ENCODE peak calls at places on chromosomes 13 and 19, in six cellular contexts. V is aorta; H is right atrium auricular region; N is naive thymus-derived CD4-positive, alpha-beta T cell; Z is HAP-1; I is Peyer's patch. O is an unnamed sample. For H3K4me1, the result is how much of the 10 kb centered on the place peaks cover.

GRCh38 chr13:95349267-95349666 is 48.0 kb upstream of the ABCC4 start:
- DNase-seq in V (no peak), H (no peak), N (no peak), Z (no peak), I (no peak), O (no peak)

GRCh38 chr19:56120371-56121179 is 520 bp downstream of the ZNF787 start:
- DNase-seq in V (peak), H (peak), N (peak), Z (peak), I (peak), O (peak)

GRCh38 chr13:23718916-23719470 is 148.8 kb downstream of the TNFRSF19 start:
- DNase-seq in V (no peak), H (no peak), N (no peak), Z (no peak), I (no peak), O (no peak)

GRCh38 chr13:50529154-50529882 is 314.2 kb downstream of the DLEU7 start:
- DNase-seq in V (peak), H (peak), N (no peak), Z (peak), I (peak), O (peak)

GRCh38 chr19:33093420-33094210 is 12.6 kb downstream of the GPATCH1 start:
- DNase-seq in V (no peak), H (no peak), N (no peak), Z (no peak), I (no peak), O (no peak)

GRCh38 chr13:43915451-43915850 is 35.7 kb downstream of the LACC1 start:
- DNase-seq in V (no peak), H (no peak), N (no peak), Z (no peak), I (no peak), O (no peak)

GRCh38 chr13:108779308-108779707 is 149.9 kb downstream of the MYO16 start:
- DNase-seq in V (no peak), H (no peak), N (no peak), Z (no peak), I (no peak), O (no peak)

GRCh38 chr19:45508931-45509691 is 1.8 kb downstream of the VASP start:
- DNase-seq in V (peak), H (peak), N (no peak), Z (peak), I (peak), O (peak)

GRCh38 chr19:27971071-27971470 is 1241.9 kb downstream of the UQCRFS1 start:
- DNase-seq in V (no peak), H (no peak), N (no peak), Z (no peak), I (no peak), O (no peak)

GRCh38 chr13:79680485-79680884 is 199.5 kb downstream of the NDFIP2 start:
- DNase-seq in V (no peak), H (no peak), N (no peak), Z (no peak), I (no peak), O (no peak)

GRCh38 chr19:4647676-4648644 is 8.6 kb downstream of the TNFAIP8L1 start:
- DNase-seq in V (no peak), H (peak), N (no peak), Z (no peak), I (no peak), O (no peak)

GRCh38 chr13:52109096-52109495 is 19.8 kb downstream of the NEK5 start:
- DNase-seq in V (no peak), H (no peak), N (no peak), Z (no peak), I (no peak), O (no peak)

DNA sequence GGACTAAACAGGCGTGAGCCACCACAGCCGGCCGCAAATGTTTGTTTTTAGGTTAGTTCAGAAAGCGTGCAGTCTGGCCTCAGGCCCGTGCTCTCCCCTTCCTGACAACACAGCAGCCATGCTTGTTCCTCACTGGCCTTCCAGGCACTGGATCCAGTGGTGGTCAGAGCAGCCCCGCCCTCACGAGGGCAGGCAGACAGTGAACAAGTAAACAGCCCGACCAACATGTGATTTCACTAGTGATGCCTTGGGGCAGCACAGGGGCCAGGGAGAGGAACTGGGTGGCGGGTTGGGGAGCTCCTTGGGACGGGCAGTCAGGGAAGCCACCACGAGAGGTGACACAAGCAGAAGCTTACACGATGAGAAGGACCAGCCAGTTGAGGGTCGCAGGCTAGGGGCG is 40.8 kb downstream of the CAPN12 start:
- DNase-seq in V (no peak), H (no peak), N (no peak), Z (no peak), I (no peak), O (no peak)
- H3K4me1 ChIP-seq in V (under half), H (under half), N (under half), Z (under half), I (under half), O (under half)

GRCh38 chr19:51692065-51692915 is 840 bp upstream of the SPACA6 start:
- DNase-seq in V (no peak), H (peak), N (no peak), Z (peak), I (no peak), O (no peak)
- H3K4me3 ChIP-seq in V (no peak), H (peak), N (no peak), Z (no peak), I (no peak), O (no peak)

GRCh38 chr13:41516760-41517159 is 59.4 kb downstream of the RGCC start:
- DNase-seq in V (no peak), H (peak), N (no peak), Z (no peak), I (no peak), O (no peak)

GRCh38 chr13:41513600-41513999 is 56.2 kb downstream of the RGCC start:
- DNase-seq in V (no peak), H (peak), N (no peak), Z (no peak), I (no peak), O (no peak)

GRCh38 chr13:41515491-41516139 is 58.3 kb downstream of the RGCC start:
- DNase-seq in V (no peak), H (peak), N (no peak), Z (no peak), I (no peak), O (no peak)

GRCh38 chr13:41516166-41516565 is 58.8 kb downstream of the RGCC start:
- DNase-seq in V (no peak), H (peak), N (no peak), Z (no peak), I (no peak), O (no peak)

DNA sequence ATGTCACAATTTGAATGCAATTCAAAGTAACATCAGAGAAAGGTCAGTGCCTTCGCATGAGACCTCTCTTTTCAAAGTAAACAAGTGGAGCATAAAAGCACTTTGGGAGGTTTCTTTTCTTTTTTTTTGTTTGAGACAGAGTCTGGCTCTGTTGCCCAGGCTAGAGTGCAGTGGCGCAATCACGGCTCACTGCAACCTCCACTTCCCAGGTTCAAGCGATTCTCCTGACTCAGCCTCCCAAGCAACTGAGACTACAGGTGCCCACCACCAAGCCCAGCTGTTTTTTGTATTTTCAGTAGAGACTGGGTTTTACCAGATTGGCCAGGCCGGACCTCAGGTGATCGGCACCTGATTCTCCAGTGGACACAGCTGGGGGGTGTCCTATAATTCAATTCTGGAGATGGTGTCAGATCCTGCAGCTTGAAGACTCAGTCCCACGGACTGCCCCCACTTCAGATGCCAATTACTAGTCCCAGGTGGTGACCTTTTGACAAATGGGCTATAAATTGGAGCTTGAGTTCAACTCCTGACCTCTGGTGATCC is 57.6 kb downstream of the RGCC start:
- DNase-seq in V (no peak), H (peak), N (no peak), Z (no peak), I (no peak), O (no peak)
- H3K4me1 ChIP-seq in V (under half), H (under half), N (under half), Z (under half), I (under half), O (under half)

GRCh38 chr13:74061939-74062595 is 72.1 kb downstream of the KLF12 start:
- DNase-seq in V (no peak), H (no peak), N (peak), Z (no peak), I (peak), O (no peak)

GRCh38 chr13:74066937-74067336 is 67.3 kb downstream of the KLF12 start:
- DNase-seq in V (no peak), H (no peak), N (no peak), Z (no peak), I (no peak), O (no peak)

GRCh38 chr13:74064805-74065204 is 69.4 kb downstream of the KLF12 start:
- DNase-seq in V (no peak), H (no peak), N (no peak), Z (no peak), I (no peak), O (no peak)

GRCh38 chr13:74062933-74063332 is 71.3 kb downstream of the KLF12 start:
- DNase-seq in V (peak), H (peak), N (no peak), Z (no peak), I (peak), O (no peak)

GRCh38 chr13:74063533-74064100 is 70.6 kb downstream of the KLF12 start:
- DNase-seq in V (no peak), H (no peak), N (no peak), Z (no peak), I (no peak), O (no peak)
- H3K4me3 ChIP-seq in V (no peak), H (no peak), N (no peak), Z (no peak), I (no peak), O (no peak)

DNA sequence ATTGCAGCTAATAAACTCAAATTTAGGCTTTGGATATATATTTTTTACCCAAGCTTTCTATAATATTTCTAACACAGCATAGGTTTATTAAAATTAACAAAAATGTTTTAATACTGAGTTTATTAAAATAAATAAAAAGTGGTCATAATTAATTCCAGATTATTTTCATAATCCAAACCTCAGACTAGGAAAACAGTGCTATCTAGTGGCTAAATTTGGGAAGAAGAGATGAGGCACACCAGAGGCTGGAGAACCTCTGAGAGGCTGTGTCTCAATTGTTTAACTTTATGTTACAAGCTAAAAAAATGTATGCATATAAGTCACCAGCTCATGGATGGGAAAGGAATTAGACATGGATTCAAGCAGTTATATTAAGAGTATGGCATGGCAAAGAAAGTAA is 392.5 kb downstream of the DIAPH3 start:
- DNase-seq in V (no peak), H (no peak), N (no peak), Z (no peak), I (no peak), O (no peak)
- H3K4me1 ChIP-seq in V (under half), H (under half), N (under half), Z (under half), I (under half), O (under half)

GRCh38 chr19:57317503-57317902 is 2.8 kb upstream of the ZNF543 start:
- DNase-seq in V (no peak), H (no peak), N (no peak), Z (no peak), I (no peak), O (no peak)
- H3K4me3 ChIP-seq in V (no peak), H (peak), N (no peak), Z (no peak), I (no peak), O (no peak)

GRCh38 chr13:99432637-99433542 is 68.4 kb upstream of the TM9SF2 start:
- DNase-seq in V (peak), H (peak), N (peak), Z (peak), I (peak), O (peak)
- H3K4me1 ChIP-seq in V (under half), H (under half), N (under half), Z (under half), I (under half), O (under half)

DNA sequence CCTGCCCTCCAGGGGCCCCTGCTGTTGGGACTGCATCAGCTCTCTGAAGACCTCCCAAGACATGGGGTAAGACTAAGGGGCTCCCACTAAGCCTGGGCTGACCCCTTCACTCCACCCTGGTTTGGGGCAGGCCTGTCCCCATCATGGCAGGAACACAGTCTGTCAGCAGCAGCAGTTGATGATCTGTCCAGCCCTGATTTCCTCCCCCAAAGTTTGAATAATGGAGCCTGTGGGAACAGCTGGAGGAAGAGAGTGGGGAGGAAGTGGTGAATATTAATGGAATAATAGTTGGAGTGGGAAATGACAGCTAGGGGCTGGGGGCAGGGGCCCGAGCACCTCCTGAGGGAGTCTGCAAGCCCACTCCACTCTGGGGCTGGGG is 1.3 kb upstream of the B3GNT8 start:
- DNase-seq in V (no peak), H (no peak), N (no peak), Z (no peak), I (no peak), O (no peak)
- H3K4me3 ChIP-seq in V (no peak), H (peak), N (peak), Z (no peak), I (peak), O (no peak)

GRCh38 chr19:11191934-11192333 is 5.4 kb downstream of the KANK2 start:
- DNase-seq in V (no peak), H (no peak), N (no peak), Z (no peak), I (no peak), O (no peak)

GRCh38 chr19:11182994-11183393 is 14.4 kb downstream of the KANK2 start:
- DNase-seq in V (no peak), H (no peak), N (no peak), Z (no peak), I (no peak), O (no peak)

GRCh38 chr19:11191273-11191755 is 6.0 kb downstream of the KANK2 start:
- DNase-seq in V (peak), H (peak), N (no peak), Z (peak), I (no peak), O (peak)

GRCh38 chr19:11190501-11190900 is 6.8 kb downstream of the KANK2 start:
- DNase-seq in V (no peak), H (no peak), N (no peak), Z (no peak), I (no peak), O (no peak)

GRCh38 chr19:11187409-11187808 is 9.9 kb downstream of the KANK2 start:
- DNase-seq in V (no peak), H (no peak), N (no peak), Z (no peak), I (no peak), O (no peak)
- H3K4me1 ChIP-seq in V (under half), H (under half), N (under half), Z (under half), I (under half), O (under half)

DNA sequence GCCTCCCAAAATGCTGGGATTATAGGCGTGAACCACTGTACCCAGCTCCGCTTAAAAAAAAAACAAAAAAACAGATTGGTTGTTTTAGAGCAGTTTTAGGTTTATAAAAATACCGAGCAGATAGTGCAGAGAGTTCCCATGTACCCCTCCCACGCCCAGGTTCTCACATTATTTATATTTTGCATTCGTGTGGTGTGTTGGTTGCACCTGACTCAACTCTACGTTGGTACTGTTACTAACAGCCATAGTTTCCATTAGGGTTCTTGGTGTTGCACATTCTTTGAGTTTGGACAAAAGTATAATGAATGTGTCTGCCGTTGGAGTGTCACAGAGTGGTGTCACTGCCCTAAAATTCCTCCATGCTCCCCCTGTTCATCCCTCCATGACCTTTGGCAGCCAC is 29.1 kb downstream of the MYO9B start:
- DNase-seq in V (no peak), H (no peak), N (no peak), Z (no peak), I (no peak), O (no peak)
- H3K4me3 ChIP-seq in V (no peak), H (no peak), N (no peak), Z (no peak), I (no peak), O (no peak)